ENCODE peak calls at places on chromosomes 13 and 19, in four cellular contexts. Q, W, Y and C are unnamed samples.

GRCh38 chr19:18014197-18014596 is 6.2 kb downstream of the ARRDC2 start:
- DNase-seq in Q (no peak), W (no peak), Y (no peak), C (no peak)

GRCh38 chr13:111952814-111953213 is 114.1 kb upstream of the SOX1 start:
- DNase-seq in Q (no peak), W (no peak), Y (no peak), C (no peak)

GRCh38 chr13:19661561-19661960 is 28.1 kb downstream of the MPHOSPH8 start:
- DNase-seq in Q (no peak), W (no peak), Y (no peak), C (no peak)

GRCh38 chr19:827710-828321 is at the start of gene AZU1:
- DNase-seq in Q (no peak), W (no peak), Y (no peak), C (no peak)

GRCh38 chr19:2495130-2495641 is 19.3 kb downstream of the GADD45B start:
- DNase-seq in Q (peak), W (peak), Y (peak), C (peak)

GRCh38 chr19:40542197-40542859 is 34.3 kb upstream of the SHKBP1 start:
- DNase-seq in Q (peak), W (no peak), Y (no peak), C (peak)

GRCh38 chr13:48194392-48194754 is 38.6 kb upstream of the ITM2B start:
- DNase-seq in Q (no peak), W (no peak), Y (no peak), C (peak)

GRCh38 chr19:47729799-47730520 is 15.4 kb upstream of the NOP53 start:
- DNase-seq in Q (peak), W (peak), Y (no peak), C (no peak)

GRCh38 chr13:26914624-26915023 is 154.0 kb upstream of the GPR12 start:
- DNase-seq in Q (no peak), W (no peak), Y (peak), C (no peak)

GRCh38 chr13:92721610-92722009 is 505.0 kb upstream of the GPC6 start:
- DNase-seq in Q (no peak), W (no peak), Y (no peak), C (no peak)

GRCh38 chr13:80962855-80963254 is 621.9 kb upstream of the SPRY2 start:
- DNase-seq in Q (no peak), W (no peak), Y (no peak), C (no peak)

GRCh38 chr19:41377977-41378707 is 1.8 kb downstream of the TMEM91 start:
- DNase-seq in Q (peak), W (no peak), Y (no peak), C (no peak)

GRCh38 chr19:46198756-46199155 is 30.8 kb upstream of the IGFL1 start:
- DNase-seq in Q (no peak), W (no peak), Y (no peak), C (no peak)

GRCh38 chr19:6417713-6418561 is 6.7 kb downstream of the KHSRP start:
- DNase-seq in Q (peak), W (no peak), Y (peak), C (no peak)

GRCh38 chr19:53254451-53255341 is at the start of gene ZNF677:
- DNase-seq in Q (peak), W (peak), Y (peak), C (peak)

GRCh38 chr19:38596057-38596981 is 21.4 kb downstream of the MAP4K1 start:
- DNase-seq in Q (no peak), W (no peak), Y (peak), C (no peak)

GRCh38 chr13:81874681-81875661 is 1534.0 kb upstream of the SPRY2 start:
- DNase-seq in Q (no peak), W (no peak), Y (no peak), C (no peak)

GRCh38 chr13:91601807-91602206 is 203.4 kb downstream of the GPC5 start:
- DNase-seq in Q (no peak), W (no peak), Y (no peak), C (no peak)

GRCh38 chr13:60623131-60623530 is 226.1 kb downstream of the TDRD3 start:
- DNase-seq in Q (no peak), W (no peak), Y (no peak), C (no peak)

GRCh38 chr13:98955336-98955735 is 22.5 kb downstream of the DOCK9 start:
- DNase-seq in Q (no peak), W (no peak), Y (no peak), C (no peak)

DNA sequence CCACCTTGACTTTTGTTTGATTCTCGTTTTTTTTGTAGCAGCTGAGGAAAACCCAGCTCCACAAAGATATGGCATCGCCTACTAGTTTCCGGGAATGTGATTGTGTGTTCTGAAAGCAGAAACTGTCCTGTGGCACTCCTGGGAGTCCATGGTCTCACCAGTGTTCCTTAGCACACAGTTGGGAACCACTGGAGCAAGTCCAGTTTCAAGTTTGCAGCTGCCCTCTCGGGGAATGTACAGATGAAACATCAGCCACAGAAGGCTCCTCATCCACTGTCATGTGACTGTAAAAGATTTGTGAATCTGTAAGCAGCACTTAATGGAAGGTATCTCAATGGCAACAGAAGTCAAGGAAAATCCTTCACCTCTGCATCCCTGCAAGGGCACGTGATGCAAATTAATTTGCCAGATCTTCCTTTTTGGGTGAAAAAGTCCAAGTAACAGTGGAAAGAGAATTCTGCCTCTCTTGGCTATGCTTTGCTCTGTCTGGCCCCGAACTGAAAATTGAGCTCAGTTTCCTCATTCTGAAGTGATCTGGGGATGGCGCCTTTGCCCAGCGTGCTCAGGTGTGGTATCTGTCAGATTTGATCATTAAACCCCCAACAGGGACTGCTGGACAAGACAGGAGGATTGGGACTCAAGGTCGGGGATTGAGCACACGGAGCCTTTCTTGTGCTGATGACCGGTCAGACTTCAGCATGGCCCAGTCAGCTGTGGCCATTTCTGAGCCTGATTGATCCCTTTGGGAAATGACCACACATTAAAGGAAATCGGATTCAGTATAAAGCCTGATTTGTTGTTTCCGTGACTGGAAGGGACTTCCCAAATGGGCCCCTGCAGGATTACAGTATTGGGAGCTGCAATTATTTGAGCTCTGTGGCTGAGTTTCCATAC is 58.8 kb downstream of the ING1 start:
- DNase-seq in Q (no peak), W (no peak), Y (no peak), C (no peak)
- H3K4me3 ChIP-seq in Q (no peak), W (no peak), Y (no peak), C (no peak)

GRCh38 chr19:23283925-23284324 is 33.7 kb upstream of the ZNF724 start:
- DNase-seq in Q (peak), W (peak), Y (no peak), C (peak)

GRCh38 chr19:23281663-23282276 is 31.6 kb upstream of the ZNF724 start:
- DNase-seq in Q (no peak), W (no peak), Y (no peak), C (no peak)

GRCh38 chr19:23287620-23288019 is 37.4 kb upstream of the ZNF724 start:
- DNase-seq in Q (no peak), W (no peak), Y (no peak), C (no peak)

GRCh38 chr19:23285948-23286347 is 35.8 kb upstream of the ZNF724 start:
- DNase-seq in Q (no peak), W (no peak), Y (no peak), C (no peak)

GRCh38 chr19:23286477-23286876 is 36.3 kb upstream of the ZNF724 start:
- DNase-seq in Q (no peak), W (no peak), Y (no peak), C (no peak)
- TF ChIP-seq CTCF in Q (no peak), W (no peak), Y (no peak), C (peak)

DNA sequence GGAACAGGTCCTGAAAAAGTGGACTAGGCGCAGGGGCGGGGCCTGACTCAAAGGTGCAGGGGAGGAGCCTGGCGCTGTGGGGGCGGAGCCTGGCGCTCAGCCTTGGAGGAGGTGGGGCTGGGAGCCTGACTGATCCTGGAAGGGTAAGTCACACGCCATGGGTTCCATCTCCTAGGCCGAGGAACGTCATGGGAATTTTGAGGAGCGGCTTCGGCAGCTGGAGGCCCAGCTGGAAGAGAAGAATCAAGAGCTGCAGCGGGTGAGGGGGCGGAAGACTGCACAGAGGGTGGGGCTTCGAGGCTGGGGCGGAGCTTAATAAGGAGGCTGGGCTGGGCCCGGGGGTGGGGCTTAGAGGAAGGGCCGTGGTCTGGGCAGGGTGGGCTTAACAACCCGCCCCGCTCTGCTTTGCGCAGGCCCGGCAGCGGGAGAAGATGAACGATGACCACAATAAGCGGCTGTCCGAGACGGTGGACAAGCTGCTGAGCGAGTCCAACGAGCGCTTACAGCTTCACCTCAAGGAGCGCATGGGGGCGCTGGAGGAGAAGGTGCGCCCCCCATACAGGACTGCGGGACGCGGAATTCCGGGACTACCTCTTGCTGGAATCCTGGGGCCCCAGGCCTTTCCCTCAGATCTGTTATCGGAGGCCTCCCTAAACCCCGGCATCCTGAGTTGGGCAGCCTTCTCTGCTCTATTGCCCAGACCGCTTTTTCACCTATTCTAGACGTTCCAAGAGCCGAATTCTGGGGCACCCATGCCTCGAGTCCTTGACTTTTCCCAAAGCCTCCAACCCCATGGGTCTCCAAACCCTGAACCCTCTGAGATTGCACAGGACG is 14.5 kb downstream of the PPFIA3 start:
- DNase-seq in Q (peak), W (no peak), Y (peak), C (peak)
- H3K4me3 ChIP-seq in Q (no peak), W (peak), Y (peak), C (no peak)

GRCh38 chr13:21053231-21053630 is 8.2 kb downstream of the LATS2 start:
- DNase-seq in Q (no peak), W (no peak), Y (no peak), C (no peak)
- TF ChIP-seq CTCF in Q (no peak), W (no peak), Y (no peak), C (no peak)

DNA sequence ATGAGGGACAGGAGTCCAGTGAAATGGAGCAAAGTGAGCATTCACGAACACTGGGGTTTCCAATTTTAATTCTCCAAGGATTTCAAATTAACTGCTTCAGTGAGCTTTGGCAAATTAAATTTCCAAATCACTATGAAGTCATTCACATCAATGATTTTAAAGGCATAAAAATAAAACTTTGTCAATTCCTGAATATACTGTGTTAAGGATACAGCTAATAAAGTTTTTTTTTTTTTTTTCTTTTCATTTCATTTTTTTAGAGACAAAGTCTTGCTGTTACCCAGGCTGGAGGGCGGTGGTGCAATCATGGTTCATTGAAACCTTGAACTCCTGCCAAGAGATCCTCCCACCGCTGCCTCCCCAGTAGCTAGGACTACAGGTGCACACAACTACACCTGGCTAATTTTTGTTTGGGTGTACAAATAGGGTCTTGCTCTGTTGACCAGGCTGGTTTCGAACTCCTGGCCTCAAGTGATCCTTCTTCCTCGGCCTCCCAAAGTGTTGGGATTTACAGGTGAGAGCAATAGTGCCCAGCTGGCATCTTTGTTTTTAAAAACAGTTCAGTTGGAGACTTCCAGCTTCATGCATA is 21.9 kb downstream of the RBM26 start:
- DNase-seq in Q (no peak), W (no peak), Y (no peak), C (no peak)
- H3K4me3 ChIP-seq in Q (no peak), W (no peak), Y (no peak), C (no peak)

DNA sequence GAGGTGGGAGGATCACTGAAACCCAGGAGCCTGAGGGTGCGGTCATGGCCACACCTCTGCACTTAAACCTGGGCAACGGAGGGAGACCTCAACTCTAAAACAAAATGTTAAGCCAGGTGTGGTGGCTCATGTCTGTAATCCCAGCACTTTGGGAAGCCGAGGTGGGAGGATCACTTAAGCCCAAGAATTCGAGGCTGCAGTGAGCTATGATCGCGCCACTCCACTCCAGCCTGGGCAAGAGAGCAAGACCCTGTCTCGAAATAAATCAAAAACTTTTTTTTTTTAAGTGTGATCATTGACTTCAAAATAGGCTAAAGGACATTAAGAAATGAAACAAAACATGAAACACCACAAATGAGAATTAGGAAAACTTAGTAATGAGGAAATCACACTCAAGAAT is 16.3 kb upstream of the ADPRHL1 start:
- DNase-seq in Q (no peak), W (no peak), Y (no peak), C (no peak)
- TF ChIP-seq CTCF in Q (no peak), W (no peak), Y (no peak), C (no peak)

DNA sequence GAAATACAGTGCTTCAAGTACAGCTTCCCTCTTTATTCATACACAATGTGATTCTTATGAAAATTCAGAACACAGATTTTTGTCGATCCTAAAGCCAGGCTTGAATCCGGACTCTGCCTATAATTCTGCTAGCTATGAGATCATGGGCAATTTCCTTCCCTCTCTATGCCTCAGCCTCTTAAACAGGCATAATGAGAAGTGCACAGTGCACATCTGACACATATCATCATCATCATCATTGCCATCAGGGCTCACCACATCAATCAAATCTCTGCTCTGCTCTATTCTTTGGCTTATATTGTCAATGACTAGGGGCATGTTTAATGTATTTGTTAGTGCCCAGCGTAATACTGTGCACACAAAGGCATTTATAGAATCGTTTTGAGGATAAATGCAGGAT is 269.1 kb downstream of the ABCC4 start:
- DNase-seq in Q (no peak), W (no peak), Y (no peak), C (no peak)
- H3K4me3 ChIP-seq in Q (no peak), W (no peak), Y (no peak), C (no peak)

DNA sequence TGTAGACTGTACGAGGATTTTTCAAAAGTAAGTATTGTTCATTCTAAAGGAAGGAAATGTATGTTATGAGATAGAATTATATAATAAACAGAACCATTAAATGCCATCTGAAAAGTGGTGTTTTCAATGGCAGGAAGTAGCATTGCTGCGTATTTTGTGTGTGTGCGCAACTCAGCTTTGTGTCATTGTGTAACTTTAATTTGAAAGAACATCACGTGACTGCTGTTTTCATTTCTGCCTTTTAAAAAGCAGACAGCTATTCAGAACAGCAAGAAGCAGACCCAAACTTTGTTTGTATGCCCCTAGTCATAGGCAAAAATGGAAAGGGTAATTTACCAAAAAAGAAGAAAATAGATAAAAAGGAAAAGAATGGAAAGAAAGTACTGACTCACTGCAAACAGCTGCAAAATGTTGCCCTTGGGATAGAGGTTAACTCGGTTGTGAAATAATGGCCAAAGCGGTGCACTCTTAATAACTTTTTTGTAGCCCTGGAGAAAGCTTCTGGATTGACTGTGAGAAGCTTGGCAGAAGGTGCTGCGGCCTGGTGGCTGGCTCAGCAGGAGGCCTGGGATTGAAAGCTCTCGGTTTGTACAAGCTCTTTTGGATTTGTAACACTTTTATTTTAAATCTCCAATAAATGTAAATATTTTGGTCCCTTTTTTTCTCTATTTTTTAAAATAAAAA is 97.3 kb downstream of the GGACT start:
- DNase-seq in Q (peak), W (no peak), Y (peak), C (peak)
- TF ChIP-seq CTCF in Q (no peak), W (no peak), Y (no peak), C (peak)